ENCODE peak calls at places on chromosomes 13 and 19, in five cellular contexts. Z is A549, M is tibial nerve, U is stomach, A is ovary. Q is an unnamed sample.

GRCh38 chr19:7242601-7243258 is 51.5 kb downstream of the INSR start:
- DNase-seq in A (peak; percentile 47), U (no peak), Z (no peak), M (peak; percentile 24), Q (no peak)

GRCh38 chr13:72562686-72563085 is 164.7 kb downstream of the MZT1 start:
- DNase-seq in M (no peak), Z (no peak), U (no peak), A (no peak), Q (no peak)

GRCh38 chr13:33497146-33497845 is 211.7 kb upstream of the STARD13 start:
- DNase-seq in Z (no peak), U (no peak), A (no peak), M (no peak), Q (no peak)

GRCh38 chr13:35987572-35988513 is 143.3 kb downstream of the DCLK1 start:
- DNase-seq in Z (no peak), U (no peak), M (no peak), A (no peak), Q (no peak)

GRCh38 chr13:73715114-73715909 is 418.9 kb downstream of the KLF12 start:
- DNase-seq in M (no peak), U (no peak), A (no peak), Z (no peak), Q (peak; percentile 50)

GRCh38 chr13:50387124-50387581 is 371.9 kb downstream of the KCNRG start:
- DNase-seq in A (peak; percentile 14), M (peak; percentile 49), Z (no peak), U (peak; percentile 40), Q (peak; percentile 89)

GRCh38 chr13:61391426-61391825 is 24.2 kb downstream of the PCDH20 start:
- DNase-seq in Z (no peak), A (no peak), M (no peak), U (no peak), Q (no peak)

GRCh38 chr19:8239528-8240273 is 30.5 kb downstream of the CERS4 start:
- DNase-seq in Z (no peak), A (no peak), M (no peak), U (no peak), Q (no peak)

GRCh38 chr13:47474326-47474725 is 526.7 kb downstream of the SUCLA2 start:
- DNase-seq in A (no peak), Z (no peak), U (no peak), M (no peak), Q (no peak)

GRCh38 chr19:24053601-24054000 is 33.4 kb upstream of the ZNF254 start:
- DNase-seq in A (no peak), Z (no peak), U (no peak), M (no peak), Q (no peak)

GRCh38 chr19:49453757-49454248 is 778 bp downstream of the ALDH16A1 start:
- DNase-seq in A (no peak), Z (no peak), M (no peak), U (no peak), Q (no peak)

GRCh38 chr19:55620410-55620809 is 4.0 kb downstream of the ZNF784 start:
- DNase-seq in U (no peak), Z (no peak), A (no peak), M (no peak), Q (no peak)

GRCh38 chr13:84917252-84917878 is 881.9 kb downstream of the SLITRK6 start:
- DNase-seq in Z (no peak), U (no peak), M (no peak), A (no peak), Q (no peak)

GRCh38 chr13:46119883-46120614 is 15.2 kb upstream of the CPB2 start:
- DNase-seq in M (no peak), A (peak; percentile 10), Z (peak; percentile 8), U (no peak), Q (no peak)

GRCh38 chr19:19552811-19553210 is 14.7 kb downstream of the CILP2 start:
- DNase-seq in M (no peak), A (no peak), Z (peak; percentile 58), U (peak; percentile 52), Q (no peak)

GRCh38 chr13:101292711-101293110 is 123.6 kb downstream of the NALCN start:
- DNase-seq in Z (no peak), U (no peak), A (no peak), M (no peak), Q (no peak)

GRCh38 chr19:32318884-32319520 is 26.4 kb upstream of the ZNF507 start:
- DNase-seq in M (no peak), U (no peak), Z (peak; percentile 75), A (no peak), Q (peak; percentile 90)

GRCh38 chr13:33678906-33679657 is 138.9 kb upstream of the RFC3 start:
- DNase-seq in Z (peak; percentile 57), A (peak; percentile 61), M (peak; percentile 34), U (peak; percentile 83), Q (no peak)

GRCh38 chr19:11446652-11447301 is 11.3 kb downstream of the PRKCSH start:
- DNase-seq in M (peak; percentile 49), Z (peak; percentile 70), U (peak; percentile 63), A (no peak), Q (no peak)

GRCh38 chr19:4379383-4380253 is 20.7 kb downstream of the SH3GL1 start:
- DNase-seq in U (peak; percentile 82), Z (peak; percentile 27), M (no peak), A (no peak), Q (no peak)

GRCh38 chr13:32468502-32469147 is 40.7 kb upstream of the N4BP2L1 start:
- DNase-seq in Z (no peak), M (no peak), U (no peak), A (no peak), Q (no peak)

GRCh38 chr19:51293571-51294210 is 17.8 kb upstream of the IGLON5 start:
- DNase-seq in M (no peak), Z (no peak), A (no peak), U (no peak), Q (no peak)

GRCh38 chr19:10895920-10896319 is 24.6 kb downstream of the CARM1 start:
- DNase-seq in Z (no peak), U (no peak), A (no peak), M (no peak), Q (no peak)

GRCh38 chr13:25224151-25224550 is 52.1 kb upstream of the AMER2 start:
- DNase-seq in M (no peak), U (no peak), A (no peak), Z (no peak), Q (peak; percentile 68)

GRCh38 chr19:49497047-49497789 is 984 bp downstream of the RPS11 start:
- DNase-seq in U (peak; percentile 78), M (peak; percentile 64), Z (peak; percentile 77), A (no peak), Q (no peak)

GRCh38 chr19:57280913-57281425 is 684 bp downstream of the ZNF460 start:
- DNase-seq in M (no peak), A (no peak), Z (peak; percentile 23), U (no peak), Q (no peak)

GRCh38 chr13:34020388-34020787 is 202.4 kb downstream of the RFC3 start:
- DNase-seq in U (no peak), Z (no peak), A (no peak), M (no peak), Q (no peak)

GRCh38 chr19:8654591-8655339 is 24.3 kb downstream of the NFILZ start:
- DNase-seq in Z (peak; percentile 59), U (peak; percentile 47), A (peak; percentile 22), M (no peak), Q (no peak)

GRCh38 chr13:24746618-24747247 is 17.2 kb upstream of the RNF17 start:
- DNase-seq in U (no peak), M (no peak), A (no peak), Z (peak; percentile 17), Q (no peak)

GRCh38 chr19:10361569-10362011 is 18.8 kb downstream of the TYK2 start:
- DNase-seq in A (no peak), M (no peak), U (no peak), Z (no peak), Q (no peak)

GRCh38 chr19:44180968-44181367 is 16.1 kb downstream of the ZNF226 start:
- DNase-seq in Z (no peak), U (no peak), M (no peak), A (no peak), Q (no peak)

GRCh38 chr19:46599716-46600392 is 1.3 kb upstream of the CALM3 start:
- DNase-seq in M (no peak), A (no peak), Z (no peak), U (no peak), Q (no peak)

GRCh38 chr19:46601318-46602224 is at the start of gene CALM3:
- DNase-seq in A (no peak), U (no peak), Z (no peak), M (no peak), Q (peak; percentile 89)

GRCh38 chr19:46602392-46603194 is 1.5 kb downstream of the CALM3 start:
- DNase-seq in A (no peak), U (no peak), Z (no peak), M (no peak), Q (no peak)

GRCh38 chr19:46598372-46598917 is 2.7 kb upstream of the CALM3 start:
- DNase-seq in U (no peak), M (no peak), Z (no peak), A (no peak), Q (no peak)

GRCh38 chr19:46600393-46601317 is 475 bp upstream of the CALM3 start:
- DNase-seq in M (peak; percentile 99), U (peak; percentile 98), Z (peak; percentile 98), A (peak; percentile 98), Q (peak; percentile 100)
- TF ChIP-seq EP300 in M (peak; percentile 84), U (no peak), Z (no peak), A (no peak), Q (no peak)

GRCh38 chr13:107379398-107380155 is 811.6 kb upstream of the ARGLU1 start:
- DNase-seq in U (no peak), Z (no peak), A (no peak), M (no peak), Q (no peak)
- TF ChIP-seq EP300 in U (no peak), Z (no peak), A (no peak), M (no peak), Q (no peak)

GRCh38 chr19:2476451-2477140 is 669 bp downstream of the GADD45B start:
- DNase-seq in U (peak; percentile 45), M (no peak), A (peak; percentile 46), Z (no peak), Q (no peak)

GRCh38 chr19:2475018-2475701 is 767 bp upstream of the GADD45B start:
- DNase-seq in A (peak; percentile 53), Z (no peak), M (no peak), U (peak; percentile 65), Q (no peak)

GRCh38 chr19:2474232-2475017 is 1.5 kb upstream of the GADD45B start:
- DNase-seq in M (peak; percentile 75), Z (peak; percentile 62), A (peak; percentile 80), U (peak; percentile 88), Q (peak; percentile 98)

GRCh38 chr19:2477141-2477710 is 1.3 kb downstream of the GADD45B start:
- DNase-seq in A (peak; percentile 52), U (peak; percentile 68), M (no peak), Z (no peak), Q (no peak)

GRCh38 chr19:2475702-2476450 is at the start of gene GADD45B:
- DNase-seq in M (peak; percentile 99), A (peak; percentile 98), U (peak; percentile 98), Z (peak; percentile 94), Q (peak; percentile 100)
- TF ChIP-seq EP300 in M (peak; percentile 70), A (peak; percentile 86), U (peak; percentile 53), Z (no peak), Q (peak; percentile 89)

GRCh38 chr19:46533085-46534081 is 37.7 kb upstream of the PNMA8B start:
- DNase-seq in Z (no peak), U (no peak), M (no peak), A (no peak), Q (no peak)

GRCh38 chr19:46524272-46524671 is 28.6 kb upstream of the PNMA8B start:
- DNase-seq in A (no peak), M (no peak), Z (no peak), U (no peak), Q (no peak)

GRCh38 chr19:46528601-46529447 is 33.2 kb upstream of the PNMA8B start:
- DNase-seq in U (no peak), A (no peak), M (no peak), Z (no peak), Q (no peak)

GRCh38 chr19:46529622-46530451 is 34.2 kb upstream of the PNMA8B start:
- DNase-seq in A (peak; percentile 39), Z (peak; percentile 89), M (peak; percentile 53), U (peak; percentile 69), Q (no peak)
- TF ChIP-seq EP300 in A (no peak), Z (no peak), M (no peak), U (no peak), Q (no peak)

Q was measured in esophagus muscularis mucosa.